ENCODE peak calls at places on chromosomes 2 and 18, in five cellular contexts. One of them, this sample, is unnamed.

GRCh38 chr2:172226244-172227061 is 123.8 kb upstream of the DLX2 start:
- DNase-seq in activated T-cell treated with anti-CD3 and anti-CD28 coated beads, Interleukin-2, amount 50 U/mL, for 72 hours: peak; percentile 14
- DNase-seq in CD4-positive, alpha-beta T cell: peak; percentile 44
- DNase-seq in DMS153: no peak
- DNase-seq in right cardiac atrium: no peak
- DNase-seq in this sample: no peak

GRCh38 chr2:201774546-201774945 is 6.2 kb downstream of the ALS2 start:
- DNase-seq in CD4-positive, alpha-beta T cell: no peak
- DNase-seq in DMS153: no peak
- DNase-seq in right cardiac atrium: no peak
- DNase-seq in activated T-cell treated with anti-CD3 and anti-CD28 coated beads, Interleukin-2, amount 50 U/mL, for 72 hours: no peak
- DNase-seq in this sample: no peak

GRCh38 chr2:171482877-171483276 is 39.4 kb upstream of the CYBRD1 start:
- DNase-seq in right cardiac atrium: no peak
- DNase-seq in activated T-cell treated with anti-CD3 and anti-CD28 coated beads, Interleukin-2, amount 50 U/mL, for 72 hours: no peak
- DNase-seq in CD4-positive, alpha-beta T cell: no peak
- DNase-seq in DMS153: no peak
- DNase-seq in this sample: no peak

GRCh38 chr2:121161272-121161671 is 123.7 kb downstream of the TFCP2L1 start:
- DNase-seq in DMS153: no peak
- DNase-seq in right cardiac atrium: no peak
- DNase-seq in CD4-positive, alpha-beta T cell: no peak
- DNase-seq in activated T-cell treated with anti-CD3 and anti-CD28 coated beads, Interleukin-2, amount 50 U/mL, for 72 hours: no peak
- DNase-seq in this sample: no peak

GRCh38 chr2:111072220-111072871 is 48.4 kb upstream of the BCL2L11 start:
- DNase-seq in CD4-positive, alpha-beta T cell: no peak
- DNase-seq in activated T-cell treated with anti-CD3 and anti-CD28 coated beads, Interleukin-2, amount 50 U/mL, for 72 hours: no peak
- DNase-seq in DMS153: peak; percentile 20
- DNase-seq in right cardiac atrium: no peak
- DNase-seq in this sample: no peak

GRCh38 chr2:178401994-178402437 is 49.0 kb downstream of the PRKRA start:
- DNase-seq in right cardiac atrium: no peak
- DNase-seq in CD4-positive, alpha-beta T cell: no peak
- DNase-seq in DMS153: no peak
- DNase-seq in activated T-cell treated with anti-CD3 and anti-CD28 coated beads, Interleukin-2, amount 50 U/mL, for 72 hours: no peak
- DNase-seq in this sample: no peak

GRCh38 chr18:23380001-23380550 is 73.0 kb upstream of the RIOK3 start:
- DNase-seq in CD4-positive, alpha-beta T cell: no peak
- DNase-seq in right cardiac atrium: no peak
- DNase-seq in DMS153: no peak
- DNase-seq in activated T-cell treated with anti-CD3 and anti-CD28 coated beads, Interleukin-2, amount 50 U/mL, for 72 hours: no peak
- DNase-seq in this sample: peak; percentile 96

GRCh38 chr18:45802814-45803492 is 22.5 kb upstream of the SIGLEC15 start:
- DNase-seq in CD4-positive, alpha-beta T cell: no peak
- DNase-seq in DMS153: peak; percentile 11
- DNase-seq in right cardiac atrium: no peak
- DNase-seq in activated T-cell treated with anti-CD3 and anti-CD28 coated beads, Interleukin-2, amount 50 U/mL, for 72 hours: peak; percentile 33
- DNase-seq in this sample: no peak

GRCh38 chr2:42722328-42723190 is 41.4 kb downstream of the OXER1 start:
- DNase-seq in CD4-positive, alpha-beta T cell: no peak
- DNase-seq in DMS153: peak; percentile 31
- DNase-seq in right cardiac atrium: peak; percentile 69
- DNase-seq in activated T-cell treated with anti-CD3 and anti-CD28 coated beads, Interleukin-2, amount 50 U/mL, for 72 hours: peak; percentile 65
- DNase-seq in this sample: peak; percentile 88

GRCh38 chr2:45885111-45885685 is 233.7 kb downstream of the PRKCE start:
- DNase-seq in CD4-positive, alpha-beta T cell: no peak
- DNase-seq in right cardiac atrium: no peak
- DNase-seq in activated T-cell treated with anti-CD3 and anti-CD28 coated beads, Interleukin-2, amount 50 U/mL, for 72 hours: no peak
- DNase-seq in DMS153: peak; percentile 20
- DNase-seq in this sample: no peak

GRCh38 chr2:187093771-187094412 is 244.9 kb upstream of the ZSWIM2 start:
- DNase-seq in right cardiac atrium: no peak
- DNase-seq in activated T-cell treated with anti-CD3 and anti-CD28 coated beads, Interleukin-2, amount 50 U/mL, for 72 hours: no peak
- DNase-seq in CD4-positive, alpha-beta T cell: no peak
- DNase-seq in DMS153: no peak
- DNase-seq in this sample: no peak

GRCh38 chr2:127464470-127465257 is 46.4 kb downstream of the PROC start:
- DNase-seq in right cardiac atrium: no peak
- DNase-seq in DMS153: no peak
- DNase-seq in CD4-positive, alpha-beta T cell: no peak
- DNase-seq in activated T-cell treated with anti-CD3 and anti-CD28 coated beads, Interleukin-2, amount 50 U/mL, for 72 hours: peak; percentile 13
- DNase-seq in this sample: no peak

GRCh38 chr18:21179590-21180220 is 62.3 kb upstream of the GREB1L start:
- DNase-seq in right cardiac atrium: no peak
- DNase-seq in CD4-positive, alpha-beta T cell: no peak
- DNase-seq in DMS153: peak; percentile 25
- DNase-seq in activated T-cell treated with anti-CD3 and anti-CD28 coated beads, Interleukin-2, amount 50 U/mL, for 72 hours: peak; percentile 50
- DNase-seq in this sample: peak; percentile 52

GRCh38 chr2:205970348-205970747 is 115.6 kb downstream of the INO80D start:
- DNase-seq in CD4-positive, alpha-beta T cell: no peak
- DNase-seq in activated T-cell treated with anti-CD3 and anti-CD28 coated beads, Interleukin-2, amount 50 U/mL, for 72 hours: no peak
- DNase-seq in DMS153: no peak
- DNase-seq in right cardiac atrium: no peak
- DNase-seq in this sample: no peak

GRCh38 chr2:50401772-50402653 is 629.9 kb downstream of the NRXN1 start:
- DNase-seq in right cardiac atrium: no peak
- DNase-seq in CD4-positive, alpha-beta T cell: no peak
- DNase-seq in DMS153: no peak
- DNase-seq in activated T-cell treated with anti-CD3 and anti-CD28 coated beads, Interleukin-2, amount 50 U/mL, for 72 hours: peak; percentile 34
- DNase-seq in this sample: peak; percentile 27

GRCh38 chr2:5981241-5982055 is 289.3 kb downstream of the SOX11 start:
- DNase-seq in CD4-positive, alpha-beta T cell: no peak
- DNase-seq in activated T-cell treated with anti-CD3 and anti-CD28 coated beads, Interleukin-2, amount 50 U/mL, for 72 hours: no peak
- DNase-seq in DMS153: no peak
- DNase-seq in right cardiac atrium: no peak
- DNase-seq in this sample: no peak

GRCh38 chr2:234677758-234678538 is 181.1 kb upstream of the ARL4C start:
- DNase-seq in activated T-cell treated with anti-CD3 and anti-CD28 coated beads, Interleukin-2, amount 50 U/mL, for 72 hours: no peak
- DNase-seq in DMS153: no peak
- DNase-seq in right cardiac atrium: no peak
- DNase-seq in CD4-positive, alpha-beta T cell: no peak
- DNase-seq in this sample: no peak

GRCh38 chr2:10220516-10221391 is 82.0 kb upstream of the HPCAL1 start:
- DNase-seq in activated T-cell treated with anti-CD3 and anti-CD28 coated beads, Interleukin-2, amount 50 U/mL, for 72 hours: no peak
- DNase-seq in CD4-positive, alpha-beta T cell: no peak
- DNase-seq in DMS153: no peak
- DNase-seq in right cardiac atrium: no peak
- DNase-seq in this sample: no peak

GRCh38 chr2:131682122-131682944 is 154.6 kb downstream of the CCDC74A start:
- DNase-seq in right cardiac atrium: peak; percentile 91
- DNase-seq in DMS153: peak; percentile 68
- DNase-seq in activated T-cell treated with anti-CD3 and anti-CD28 coated beads, Interleukin-2, amount 50 U/mL, for 72 hours: peak; percentile 89
- DNase-seq in CD4-positive, alpha-beta T cell: peak; percentile 71
- DNase-seq in this sample: peak; percentile 80

GRCh38 chr2:188326669-188327301 is 35.1 kb downstream of the GULP1 start:
- DNase-seq in activated T-cell treated with anti-CD3 and anti-CD28 coated beads, Interleukin-2, amount 50 U/mL, for 72 hours: no peak
- DNase-seq in CD4-positive, alpha-beta T cell: no peak
- DNase-seq in right cardiac atrium: no peak
- DNase-seq in DMS153: no peak
- DNase-seq in this sample: no peak

GRCh38 chr2:217988014-217988839 is 14.6 kb downstream of the TNS1 start:
- DNase-seq in DMS153: peak; percentile 90
- DNase-seq in CD4-positive, alpha-beta T cell: peak; percentile 64
- DNase-seq in right cardiac atrium: peak; percentile 92
- DNase-seq in activated T-cell treated with anti-CD3 and anti-CD28 coated beads, Interleukin-2, amount 50 U/mL, for 72 hours: peak; percentile 76
- DNase-seq in this sample: peak; percentile 97

GRCh38 chr2:8249191-8249590 is 432.7 kb upstream of the ID2 start:
- DNase-seq in activated T-cell treated with anti-CD3 and anti-CD28 coated beads, Interleukin-2, amount 50 U/mL, for 72 hours: no peak
- DNase-seq in CD4-positive, alpha-beta T cell: no peak
- DNase-seq in right cardiac atrium: peak; percentile 68
- DNase-seq in DMS153: no peak
- DNase-seq in this sample: no peak

GRCh38 chr2:178692845-178693244 is 114.4 kb downstream of the TTN start:
- DNase-seq in DMS153: no peak
- DNase-seq in CD4-positive, alpha-beta T cell: no peak
- DNase-seq in activated T-cell treated with anti-CD3 and anti-CD28 coated beads, Interleukin-2, amount 50 U/mL, for 72 hours: no peak
- DNase-seq in right cardiac atrium: no peak
- DNase-seq in this sample: no peak

GRCh38 chr2:120398051-120398960 is 52.4 kb downstream of the INHBB start:
- DNase-seq in DMS153: no peak
- DNase-seq in CD4-positive, alpha-beta T cell: peak; percentile 28
- DNase-seq in right cardiac atrium: no peak
- DNase-seq in activated T-cell treated with anti-CD3 and anti-CD28 coated beads, Interleukin-2, amount 50 U/mL, for 72 hours: no peak
- DNase-seq in this sample: peak; percentile 23

GRCh38 chr2:190178066-190178722 is 115.7 kb upstream of the MSTN start:
- DNase-seq in activated T-cell treated with anti-CD3 and anti-CD28 coated beads, Interleukin-2, amount 50 U/mL, for 72 hours: no peak
- DNase-seq in CD4-positive, alpha-beta T cell: no peak
- DNase-seq in right cardiac atrium: peak; percentile 51
- DNase-seq in DMS153: no peak
- DNase-seq in this sample: no peak